ENCODE peak calls at places on chromosomes 2 and 18, in ten cellular contexts. B is WERI-Rb-1, J is body of pancreas, I is fibroblast of pulmonary artery, L is LNCaP clone FGC, O is fibroblast of lung, T is heart left ventricle, H is vagina, K is uterus, C is neural progenitor cell. F is an unnamed sample.
A peak's percentile ranks its signal among the peaks of the same experiment; 100 is the strongest.

GRCh38 chr2:50556934-50557575 is 474.9 kb downstream of the NRXN1 start:
- DNase-seq in L (no peak), C (no peak), J (no peak), H (no peak), K (no peak), B (no peak), T (no peak), I (peak; percentile 71), O (peak; percentile 59), F (peak; percentile 7)

GRCh38 chr2:195574305-195574704 is 82.7 kb upstream of the SLC39A10 start:
- DNase-seq in L (no peak), J (no peak), C (no peak), H (no peak), O (no peak), B (no peak), T (no peak), I (no peak), K (no peak), F (no peak)

GRCh38 chr18:41751161-41751560 is 203.9 kb upstream of the PIK3C3 start:
- DNase-seq in O (no peak), T (no peak), C (no peak), L (peak; percentile 98), K (no peak), H (no peak), B (no peak), J (no peak), I (no peak), F (no peak)

GRCh38 chr2:48175254-48175653 is 269.0 kb upstream of the FBXO11 start:
- DNase-seq in T (no peak), K (no peak), O (peak; percentile 39), H (no peak), I (peak; percentile 65), C (no peak), L (no peak), J (no peak), B (no peak), F (peak; percentile 80)

GRCh38 chr2:218505754-218506371 is 62.3 kb downstream of the USP37 start:
- DNase-seq in B (no peak), K (no peak), L (no peak), I (no peak), T (no peak), H (no peak), J (no peak), O (no peak), C (no peak), F (no peak)

GRCh38 chr2:54767921-54768320 is 44.5 kb downstream of the EML6 start:
- DNase-seq in O (peak; percentile 33), H (no peak), B (no peak), I (peak; percentile 77), L (no peak), C (no peak), T (no peak), J (no peak), K (no peak), F (peak; percentile 80)

GRCh38 chr2:221629478-221629877 is 57.4 kb upstream of the EPHA4 start:
- DNase-seq in C (no peak), K (no peak), I (peak; percentile 42), J (no peak), B (no peak), T (no peak), H (no peak), L (no peak), O (peak; percentile 63), F (peak; percentile 52)

GRCh38 chr2:141055526-141055925 is 1075.3 kb downstream of the LRP1B start:
- DNase-seq in K (no peak), C (no peak), L (no peak), T (no peak), B (no peak), J (no peak), H (no peak), O (peak; percentile 59), I (peak; percentile 68), F (peak; percentile 46)

GRCh38 chr2:41544709-41545108 is 503.1 kb upstream of the PKDCC start:
- DNase-seq in L (no peak), T (no peak), I (no peak), K (no peak), J (no peak), B (no peak), C (no peak), O (no peak), H (no peak), F (no peak)

GRCh38 chr2:72211359-72211758 is 63.7 kb upstream of the CYP26B1 start:
- DNase-seq in I (no peak), H (no peak), K (no peak), O (no peak), C (no peak), B (no peak), T (no peak), J (no peak), L (no peak), F (no peak)

GRCh38 chr2:106057206-106057605 is 136.9 kb downstream of the UXS1 start:
- DNase-seq in H (no peak), I (no peak), O (no peak), J (no peak), K (no peak), C (no peak), B (no peak), L (no peak), T (no peak), F (no peak)

GRCh38 chr2:192197387-192197786 is 2.7 kb upstream of the TMEFF2 start:
- DNase-seq in O (peak; percentile 39), I (peak; percentile 33), T (no peak), B (no peak), C (no peak), H (no peak), J (no peak), L (no peak), K (no peak), F (no peak)

DNA sequence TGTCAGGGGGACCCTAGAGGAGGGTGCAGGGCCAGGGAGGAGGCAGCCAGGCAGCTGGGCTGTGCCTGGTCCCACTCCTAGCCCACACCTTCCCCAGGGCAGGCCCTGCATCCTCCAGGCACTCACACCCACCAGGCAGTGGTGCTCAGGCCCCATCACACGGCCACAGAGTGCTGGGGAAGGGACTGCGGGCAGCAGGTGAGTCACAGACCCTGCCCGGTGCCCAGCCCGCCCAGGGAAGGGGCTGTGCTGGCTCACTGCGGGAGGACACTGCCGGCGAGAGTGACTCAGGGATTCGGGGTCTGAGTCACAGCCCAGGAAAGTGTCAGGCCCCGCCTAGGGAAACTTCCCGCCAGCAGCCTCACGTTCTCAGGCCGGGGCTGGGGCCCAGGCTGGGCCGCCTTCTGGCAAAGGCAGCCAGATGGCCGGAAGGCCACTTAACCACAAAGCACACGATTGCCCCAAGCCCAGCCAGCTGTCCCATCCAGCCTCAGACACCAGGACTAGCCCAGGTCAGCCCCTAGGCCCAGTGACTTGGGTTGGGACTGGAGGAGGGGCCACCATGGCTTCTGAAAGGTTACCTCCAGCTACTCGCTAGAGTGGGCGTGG is 42.2 kb downstream of the BIN1 start:
- DNase-seq in C (peak; percentile 63), J (peak; percentile 59), K (peak; percentile 94), T (peak; percentile 85), I (peak; percentile 92), O (peak; percentile 96), H (no peak), B (peak; percentile 95), L (no peak), F (peak; percentile 98)
- H3K4me3 ChIP-seq in C (no peak overlapping the region), J (no peak overlapping the region), K (no peak overlapping the region), T (no peak overlapping the region), I (no peak overlapping the region), O (no peak overlapping the region), H (peak overlapping the region; percentile 23), B (no peak overlapping the region), L (no peak overlapping the region), F (no peak overlapping the region)

GRCh38 chr2:20423376-20423775 is 23.5 kb upstream of the RHOB start:
- DNase-seq in J (no peak), T (no peak), I (no peak), H (peak; percentile 61), B (no peak), O (no peak), K (no peak), C (no peak), L (no peak), F (no peak)

GRCh38 chr2:20421988-20422678 is 24.7 kb upstream of the RHOB start:
- DNase-seq in B (peak; percentile 6), J (peak; percentile 98), O (peak; percentile 98), K (peak; percentile 85), L (no peak), T (peak; percentile 87), I (peak; percentile 91), C (no peak), H (no peak), F (peak; percentile 97)

GRCh38 chr2:20421336-20421987 is 25.4 kb upstream of the RHOB start:
- DNase-seq in B (peak; percentile 6), K (no peak), H (no peak), I (no peak), C (no peak), L (no peak), J (peak; percentile 80), T (no peak), O (no peak), F (no peak)

GRCh38 chr2:20423847-20424246 is 23.0 kb upstream of the RHOB start:
- DNase-seq in H (peak; percentile 61), I (no peak), J (no peak), C (no peak), L (no peak), B (peak; percentile 4), T (no peak), O (no peak), K (peak; percentile 11), F (no peak)

GRCh38 chr2:20422679-20423271 is 24.1 kb upstream of the RHOB start:
- DNase-seq in H (peak; percentile 95), J (no peak), L (no peak), I (peak; percentile 44), C (peak; percentile 63), O (peak; percentile 89), K (peak; percentile 39), B (peak; percentile 46), T (peak; percentile 38), F (peak; percentile 67)
- TF ChIP-seq CTCF in H (no peak), J (peak; percentile 8), L (no peak), I (no peak), C (peak; percentile 59), O (peak; percentile 44), K (no peak), B (peak; percentile 80), T (peak; percentile 25), F (peak; percentile 17)

GRCh38 chr18:61889541-61889940 is 3.3 kb downstream of the RNF152 start:
- DNase-seq in L (no peak), H (no peak), B (no peak), I (no peak), K (no peak), O (no peak), J (no peak), C (no peak), T (no peak), F (no peak)
- H3K4me3 ChIP-seq in L (no peak overlapping the region), H (no peak overlapping the region), B (no peak overlapping the region), I (no peak overlapping the region), K (no peak overlapping the region), O (no peak overlapping the region), J (no peak overlapping the region), C (no peak overlapping the region), T (no peak overlapping the region), F (no peak overlapping the region)

GRCh38 chr2:183021613-183022012 is 16.6 kb downstream of the NCKAP1 start:
- DNase-seq in T (no peak), H (no peak), B (no peak), O (no peak), C (no peak), J (no peak), L (no peak), K (no peak), I (no peak), F (no peak)
- TF ChIP-seq CTCF in T (no peak), H (no peak), B (no peak), O (no peak), C (no peak), J (no peak), L (no peak), K (no peak), I (no peak), F (no peak)